ENCODE peak calls at places on chromosomes 13 and 19, in eight cellular contexts. One of them, this sample, is unnamed.

GRCh38 chr13:42378383-42378780 is 106.4 kb downstream of the AKAP11 start:
- DNase-seq in fibroblast of mammary gland: no peak
- DNase-seq in hepatocyte: no peak
- DNase-seq in DMS79: no peak
- DNase-seq in activated CD4-positive, alpha-beta T cell treated with anti-CD3 and anti-CD28 coated beads, Interleukin-2, amount 50 U/mL, for 48 hours: no peak
- DNase-seq in thoracic aorta: no peak
- DNase-seq in HCT116: no peak
- DNase-seq in stimulated activated CD4-positive, alpha-beta T cell treated with anti-CD3 and anti-CD28 coated beads, Interleukin-12 subunit alpha, Interleukin-12 subunit beta, amount 100 ng/mL, for 24 hours: no peak
- DNase-seq in this sample: no peak

GRCh38 chr13:105572401-105572800 is 963.1 kb downstream of the EFNB2 start:
- DNase-seq in fibroblast of mammary gland: no peak
- DNase-seq in hepatocyte: no peak
- DNase-seq in DMS79: no peak
- DNase-seq in activated CD4-positive, alpha-beta T cell treated with anti-CD3 and anti-CD28 coated beads, Interleukin-2, amount 50 U/mL, for 48 hours: no peak
- DNase-seq in thoracic aorta: no peak
- DNase-seq in HCT116: no peak
- DNase-seq in stimulated activated CD4-positive, alpha-beta T cell treated with anti-CD3 and anti-CD28 coated beads, Interleukin-12 subunit alpha, Interleukin-12 subunit beta, amount 100 ng/mL, for 24 hours: no peak
- DNase-seq in this sample: no peak

GRCh38 chr19:55210120-55210493 is 806 bp upstream of the PTPRH start:
- DNase-seq in fibroblast of mammary gland: peak; percentile 97
- DNase-seq in hepatocyte: peak; percentile 79
- DNase-seq in DMS79: no peak
- DNase-seq in activated CD4-positive, alpha-beta T cell treated with anti-CD3 and anti-CD28 coated beads, Interleukin-2, amount 50 U/mL, for 48 hours: no peak
- DNase-seq in thoracic aorta: no peak
- DNase-seq in HCT116: peak; percentile 88
- DNase-seq in stimulated activated CD4-positive, alpha-beta T cell treated with anti-CD3 and anti-CD28 coated beads, Interleukin-12 subunit alpha, Interleukin-12 subunit beta, amount 100 ng/mL, for 24 hours: no peak
- DNase-seq in this sample: no peak

GRCh38 chr13:33717775-33718174 is 100.2 kb upstream of the RFC3 start:
- DNase-seq in fibroblast of mammary gland: no peak
- DNase-seq in hepatocyte: no peak
- DNase-seq in DMS79: no peak
- DNase-seq in activated CD4-positive, alpha-beta T cell treated with anti-CD3 and anti-CD28 coated beads, Interleukin-2, amount 50 U/mL, for 48 hours: no peak
- DNase-seq in thoracic aorta: no peak
- DNase-seq in HCT116: no peak
- DNase-seq in stimulated activated CD4-positive, alpha-beta T cell treated with anti-CD3 and anti-CD28 coated beads, Interleukin-12 subunit alpha, Interleukin-12 subunit beta, amount 100 ng/mL, for 24 hours: no peak
- DNase-seq in this sample: no peak

GRCh38 chr13:30002577-30002976 is 152.2 kb upstream of the UBL3 start:
- DNase-seq in fibroblast of mammary gland: peak; percentile 90
- DNase-seq in hepatocyte: no peak
- DNase-seq in DMS79: no peak
- DNase-seq in activated CD4-positive, alpha-beta T cell treated with anti-CD3 and anti-CD28 coated beads, Interleukin-2, amount 50 U/mL, for 48 hours: no peak
- DNase-seq in thoracic aorta: no peak
- DNase-seq in HCT116: no peak
- DNase-seq in stimulated activated CD4-positive, alpha-beta T cell treated with anti-CD3 and anti-CD28 coated beads, Interleukin-12 subunit alpha, Interleukin-12 subunit beta, amount 100 ng/mL, for 24 hours: no peak
- DNase-seq in this sample: no peak

GRCh38 chr19:31339405-31339804 is 9.8 kb downstream of the TSHZ3 start:
- DNase-seq in fibroblast of mammary gland: no peak
- DNase-seq in hepatocyte: no peak
- DNase-seq in DMS79: no peak
- DNase-seq in activated CD4-positive, alpha-beta T cell treated with anti-CD3 and anti-CD28 coated beads, Interleukin-2, amount 50 U/mL, for 48 hours: no peak
- DNase-seq in thoracic aorta: no peak
- DNase-seq in HCT116: no peak
- DNase-seq in stimulated activated CD4-positive, alpha-beta T cell treated with anti-CD3 and anti-CD28 coated beads, Interleukin-12 subunit alpha, Interleukin-12 subunit beta, amount 100 ng/mL, for 24 hours: no peak
- DNase-seq in this sample: peak; percentile 81

GRCh38 chr13:66748712-66749111 is 481.4 kb downstream of the PCDH9 start:
- DNase-seq in fibroblast of mammary gland: no peak
- DNase-seq in hepatocyte: no peak
- DNase-seq in DMS79: no peak
- DNase-seq in activated CD4-positive, alpha-beta T cell treated with anti-CD3 and anti-CD28 coated beads, Interleukin-2, amount 50 U/mL, for 48 hours: no peak
- DNase-seq in thoracic aorta: no peak
- DNase-seq in HCT116: no peak
- DNase-seq in stimulated activated CD4-positive, alpha-beta T cell treated with anti-CD3 and anti-CD28 coated beads, Interleukin-12 subunit alpha, Interleukin-12 subunit beta, amount 100 ng/mL, for 24 hours: no peak
- DNase-seq in this sample: no peak

GRCh38 chr13:20400774-20401173 is 124.9 kb downstream of the CRYL1 start:
- DNase-seq in fibroblast of mammary gland: peak; percentile 82
- DNase-seq in hepatocyte: no peak
- DNase-seq in DMS79: no peak
- DNase-seq in activated CD4-positive, alpha-beta T cell treated with anti-CD3 and anti-CD28 coated beads, Interleukin-2, amount 50 U/mL, for 48 hours: no peak
- DNase-seq in thoracic aorta: no peak
- DNase-seq in HCT116: no peak
- DNase-seq in stimulated activated CD4-positive, alpha-beta T cell treated with anti-CD3 and anti-CD28 coated beads, Interleukin-12 subunit alpha, Interleukin-12 subunit beta, amount 100 ng/mL, for 24 hours: no peak
- DNase-seq in this sample: no peak

GRCh38 chr19:2016041-2016807 is 710 bp upstream of the BTBD2 start:
- DNase-seq in fibroblast of mammary gland: peak; percentile 86
- DNase-seq in hepatocyte: peak; percentile 83
- DNase-seq in DMS79: peak; percentile 39
- DNase-seq in activated CD4-positive, alpha-beta T cell treated with anti-CD3 and anti-CD28 coated beads, Interleukin-2, amount 50 U/mL, for 48 hours: peak; percentile 66
- DNase-seq in thoracic aorta: peak; percentile 68
- DNase-seq in HCT116: peak; percentile 73
- DNase-seq in stimulated activated CD4-positive, alpha-beta T cell treated with anti-CD3 and anti-CD28 coated beads, Interleukin-12 subunit alpha, Interleukin-12 subunit beta, amount 100 ng/mL, for 24 hours: peak; percentile 43
- DNase-seq in this sample: peak; percentile 86